ENCODE peak calls at places on chromosomes 2 and 18, in nine cellular contexts. A, C, L, W, K, B, J, I and R are unnamed samples.

GRCh38 chr18:36527025-36527424 is 229.5 kb downstream of the FHOD3 start:
- DNase-seq in J (no peak), A (no peak), C (no peak), W (no peak), K (no peak), I (no peak), L (no peak), B (no peak), R (no peak)

GRCh38 chr18:59196161-59196560 is 23.8 kb upstream of the GRP start:
- DNase-seq in W (no peak), K (no peak), B (no peak), J (no peak), L (no peak), I (no peak), A (no peak), C (no peak), R (no peak)

GRCh38 chr18:3157086-3157485 is 62.7 kb downstream of the MYOM1 start:
- DNase-seq in K (no peak), C (no peak), L (no peak), J (no peak), I (no peak), W (no peak), A (no peak), B (no peak), R (no peak)

GRCh38 chr18:2905802-2906521 is 59.2 kb downstream of the EMILIN2 start:
- DNase-seq in A (peak; percentile 42), W (no peak), B (peak; percentile 57), I (peak; percentile 62), J (peak; percentile 42), L (peak; percentile 28), K (no peak), C (peak; percentile 75), R (no peak)

GRCh38 chr2:109537565-109538221 is 76.1 kb downstream of the SEPTIN10 start:
- DNase-seq in B (no peak), I (peak; percentile 67), A (no peak), K (peak; percentile 18), C (no peak), L (no peak), W (no peak), J (no peak), R (no peak)

GRCh38 chr2:95008311-95008710 is 17.2 kb upstream of the MAL start:
- DNase-seq in L (no peak), W (no peak), K (no peak), J (no peak), A (no peak), B (no peak), I (no peak), C (no peak), R (no peak)

GRCh38 chr2:234334146-234334545 is 162.7 kb downstream of the ARL4C start:
- DNase-seq in J (no peak), W (no peak), B (peak; percentile 18), A (no peak), K (no peak), L (no peak), I (peak; percentile 17), C (no peak), R (no peak)

GRCh38 chr2:212970132-212970531 is 181.3 kb downstream of the IKZF2 start:
- DNase-seq in A (no peak), L (no peak), K (peak; percentile 59), W (no peak), B (peak; percentile 75), J (no peak), I (no peak), C (no peak), R (no peak)

GRCh38 chr2:156565066-156565710 is 129.0 kb downstream of the GPD2 start:
- DNase-seq in C (no peak), J (peak; percentile 53), L (peak; percentile 19), B (peak; percentile 82), A (no peak), K (peak; percentile 87), I (peak; percentile 66), W (no peak), R (no peak)

GRCh38 chr2:117856415-117857210 is 42.1 kb downstream of the DDX18 start:
- DNase-seq in I (peak; percentile 92), B (peak; percentile 68), K (peak; percentile 96), A (peak; percentile 66), L (peak; percentile 57), W (no peak), C (no peak), J (peak; percentile 4), R (no peak)

GRCh38 chr2:96146881-96147592 is 1.8 kb upstream of the DUSP2 start:
- DNase-seq in I (no peak), C (peak; percentile 17), J (no peak), A (no peak), L (no peak), K (peak; percentile 70), B (no peak), W (no peak), R (no peak)

GRCh38 chr2:138012082-138012481 is 47.8 kb downstream of the HNMT start:
- DNase-seq in B (no peak), C (no peak), J (no peak), W (no peak), L (no peak), K (no peak), A (no peak), I (no peak), R (no peak)

GRCh38 chr2:53021285-53021684 is 746.3 kb upstream of the CHAC2 start:
- DNase-seq in I (peak; percentile 48), L (no peak), C (no peak), K (peak; percentile 51), B (peak; percentile 57), W (peak; percentile 1), J (no peak), A (no peak), R (no peak)

GRCh38 chr2:2662037-2662846 is 331.2 kb upstream of the MYT1L start:
- DNase-seq in B (no peak), I (no peak), L (no peak), A (no peak), J (no peak), W (no peak), C (no peak), K (no peak), R (no peak)

GRCh38 chr2:174778479-174778962 is 14.2 kb upstream of the CHRNA1 start:
- DNase-seq in W (no peak), K (peak; percentile 97), B (peak; percentile 100), L (no peak), A (no peak), I (peak; percentile 98), J (peak; percentile 24), C (peak; percentile 42), R (no peak)

GRCh38 chr2:47867205-47867604 is 39.1 kb downstream of the FBXO11 start:
- DNase-seq in K (peak; percentile 76), C (no peak), I (peak; percentile 90), A (peak; percentile 59), J (peak; percentile 37), B (peak; percentile 88), L (peak; percentile 33), W (no peak), R (peak; percentile 19)